ENCODE peak calls at places on chromosomes 1 and 21, in ten cellular contexts. One of them, this sample, is unnamed.
A peak's percentile ranks its signal among the peaks of the same experiment; 100 is the strongest.

GRCh38 chr1:111565079-111565478 is 54.5 kb upstream of the RAP1A start:
- DNase-seq in fibroblast of lung: peak; percentile 91
- DNase-seq in AG10803: peak; percentile 86
- DNase-seq in CD4-positive, CD25-positive, alpha-beta regulatory T cell: no peak
- DNase-seq in GM12864: no peak
- DNase-seq in ascending aorta: no peak
- DNase-seq in cardiac fibroblast: peak; percentile 98
- DNase-seq in astrocyte: peak; percentile 94
- DNase-seq in AG04450: peak; percentile 74
- DNase-seq in A549: no peak
- DNase-seq in this sample: peak; percentile 89

GRCh38 chr1:225907341-225907740 is 16.7 kb downstream of the PYCR2 start:
- DNase-seq in fibroblast of lung: no peak
- DNase-seq in AG10803: no peak
- DNase-seq in CD4-positive, CD25-positive, alpha-beta regulatory T cell: no peak
- DNase-seq in GM12864: no peak
- DNase-seq in ascending aorta: no peak
- DNase-seq in cardiac fibroblast: no peak
- DNase-seq in astrocyte: no peak
- DNase-seq in AG04450: no peak
- DNase-seq in A549: no peak
- DNase-seq in this sample: no peak

GRCh38 chr1:7558921-7559869 is 211.9 kb upstream of the VAMP3 start:
- DNase-seq in fibroblast of lung: no peak
- DNase-seq in AG10803: no peak
- DNase-seq in CD4-positive, CD25-positive, alpha-beta regulatory T cell: no peak
- DNase-seq in GM12864: no peak
- DNase-seq in ascending aorta: no peak
- DNase-seq in cardiac fibroblast: no peak
- DNase-seq in astrocyte: no peak
- DNase-seq in AG04450: no peak
- DNase-seq in A549: no peak
- DNase-seq in this sample: no peak

GRCh38 chr1:204340137-204340536 is 19.6 kb downstream of the PLEKHA6 start:
- DNase-seq in fibroblast of lung: no peak
- DNase-seq in AG10803: no peak
- DNase-seq in CD4-positive, CD25-positive, alpha-beta regulatory T cell: no peak
- DNase-seq in GM12864: no peak
- DNase-seq in ascending aorta: no peak
- DNase-seq in cardiac fibroblast: no peak
- DNase-seq in astrocyte: no peak
- DNase-seq in AG04450: no peak
- DNase-seq in A549: no peak
- DNase-seq in this sample: no peak

GRCh38 chr1:234368320-234369032 is 4.8 kb upstream of the COA6 start:
- DNase-seq in fibroblast of lung: no peak
- DNase-seq in AG10803: no peak
- DNase-seq in CD4-positive, CD25-positive, alpha-beta regulatory T cell: peak; percentile 41
- DNase-seq in GM12864: no peak
- DNase-seq in ascending aorta: no peak
- DNase-seq in cardiac fibroblast: no peak
- DNase-seq in astrocyte: no peak
- DNase-seq in AG04450: no peak
- DNase-seq in A549: no peak
- DNase-seq in this sample: no peak

GRCh38 chr1:104780470-104781078 is 1030.9 kb downstream of the AMY1C start:
- DNase-seq in fibroblast of lung: peak; percentile 30
- DNase-seq in AG10803: peak; percentile 4
- DNase-seq in CD4-positive, CD25-positive, alpha-beta regulatory T cell: peak; percentile 20
- DNase-seq in GM12864: no peak
- DNase-seq in ascending aorta: no peak
- DNase-seq in cardiac fibroblast: peak; percentile 41
- DNase-seq in astrocyte: peak; percentile 0
- DNase-seq in AG04450: no peak
- DNase-seq in A549: no peak
- DNase-seq in this sample: no peak

GRCh38 chr21:27787046-27787445 is 820.2 kb upstream of the ADAMTS5 start:
- DNase-seq in fibroblast of lung: no peak
- DNase-seq in AG10803: no peak
- DNase-seq in CD4-positive, CD25-positive, alpha-beta regulatory T cell: no peak
- DNase-seq in GM12864: no peak
- DNase-seq in ascending aorta: no peak
- DNase-seq in cardiac fibroblast: peak; percentile 70
- DNase-seq in astrocyte: no peak
- DNase-seq in AG04450: no peak
- DNase-seq in A549: no peak
- DNase-seq in this sample: no peak

GRCh38 chr1:15028117-15028516 is 125.4 kb upstream of the TMEM51 start:
- DNase-seq in fibroblast of lung: peak; percentile 28
- DNase-seq in AG10803: peak; percentile 96
- DNase-seq in CD4-positive, CD25-positive, alpha-beta regulatory T cell: no peak
- DNase-seq in GM12864: no peak
- DNase-seq in ascending aorta: peak; percentile 19
- DNase-seq in cardiac fibroblast: peak; percentile 18
- DNase-seq in astrocyte: peak; percentile 97
- DNase-seq in AG04450: peak; percentile 24
- DNase-seq in A549: no peak
- DNase-seq in this sample: no peak

GRCh38 chr1:36239941-36240637 is 15.8 kb downstream of the THRAP3 start:
- DNase-seq in fibroblast of lung: peak; percentile 86
- DNase-seq in AG10803: no peak
- DNase-seq in CD4-positive, CD25-positive, alpha-beta regulatory T cell: no peak
- DNase-seq in GM12864: no peak
- DNase-seq in ascending aorta: no peak
- DNase-seq in cardiac fibroblast: peak; percentile 67
- DNase-seq in astrocyte: no peak
- DNase-seq in AG04450: no peak
- DNase-seq in A549: no peak
- DNase-seq in this sample: no peak

GRCh38 chr1:23177438-23178380 is 9.1 kb upstream of the LUZP1 start:
- DNase-seq in fibroblast of lung: peak; percentile 70
- DNase-seq in AG10803: peak; percentile 81
- DNase-seq in CD4-positive, CD25-positive, alpha-beta regulatory T cell: peak; percentile 52
- DNase-seq in GM12864: no peak
- DNase-seq in ascending aorta: no peak
- DNase-seq in cardiac fibroblast: peak; percentile 78
- DNase-seq in astrocyte: peak; percentile 72
- DNase-seq in AG04450: no peak
- DNase-seq in A549: no peak
- DNase-seq in this sample: no peak

GRCh38 chr1:38266197-38266520 is 219.6 kb upstream of the POU3F1 start:
- DNase-seq in fibroblast of lung: no peak
- DNase-seq in AG10803: no peak
- DNase-seq in CD4-positive, CD25-positive, alpha-beta regulatory T cell: no peak
- DNase-seq in GM12864: no peak
- DNase-seq in ascending aorta: no peak
- DNase-seq in cardiac fibroblast: no peak
- DNase-seq in astrocyte: no peak
- DNase-seq in AG04450: no peak
- DNase-seq in A549: no peak
- DNase-seq in this sample: no peak

GRCh38 chr1:25895365-25895990 is 10.7 kb downstream of the STMN1 start:
- DNase-seq in fibroblast of lung: peak; percentile 94
- DNase-seq in AG10803: peak; percentile 89
- DNase-seq in CD4-positive, CD25-positive, alpha-beta regulatory T cell: peak; percentile 95
- DNase-seq in GM12864: peak; percentile 59
- DNase-seq in ascending aorta: peak; percentile 51
- DNase-seq in cardiac fibroblast: peak; percentile 95
- DNase-seq in astrocyte: peak; percentile 68
- DNase-seq in AG04450: peak; percentile 86
- DNase-seq in A549: peak; percentile 93
- DNase-seq in this sample: peak; percentile 76

GRCh38 chr1:164602142-164602429 is 43.1 kb downstream of the PBX1 start:
- DNase-seq in fibroblast of lung: no peak
- DNase-seq in AG10803: no peak
- DNase-seq in CD4-positive, CD25-positive, alpha-beta regulatory T cell: no peak
- DNase-seq in GM12864: no peak
- DNase-seq in ascending aorta: no peak
- DNase-seq in cardiac fibroblast: no peak
- DNase-seq in astrocyte: no peak
- DNase-seq in AG04450: no peak
- DNase-seq in A549: no peak
- DNase-seq in this sample: no peak

GRCh38 chr1:164605254-164606091 is 46.5 kb downstream of the PBX1 start:
- DNase-seq in fibroblast of lung: no peak
- DNase-seq in AG10803: no peak
- DNase-seq in CD4-positive, CD25-positive, alpha-beta regulatory T cell: no peak
- DNase-seq in GM12864: no peak
- DNase-seq in ascending aorta: no peak
- DNase-seq in cardiac fibroblast: no peak
- DNase-seq in astrocyte: no peak
- DNase-seq in AG04450: no peak
- DNase-seq in A549: no peak
- DNase-seq in this sample: no peak

GRCh38 chr1:164604541-164604940 is 45.6 kb downstream of the PBX1 start:
- DNase-seq in fibroblast of lung: peak; percentile 48
- DNase-seq in AG10803: peak; percentile 61
- DNase-seq in CD4-positive, CD25-positive, alpha-beta regulatory T cell: no peak
- DNase-seq in GM12864: no peak
- DNase-seq in ascending aorta: no peak
- DNase-seq in cardiac fibroblast: peak; percentile 61
- DNase-seq in astrocyte: peak; percentile 64
- DNase-seq in AG04450: no peak
- DNase-seq in A549: no peak
- DNase-seq in this sample: no peak

GRCh38 chr1:164601399-164602141 is 42.6 kb downstream of the PBX1 start:
- DNase-seq in fibroblast of lung: no peak
- DNase-seq in AG10803: no peak
- DNase-seq in CD4-positive, CD25-positive, alpha-beta regulatory T cell: no peak
- DNase-seq in GM12864: no peak
- DNase-seq in ascending aorta: no peak
- DNase-seq in cardiac fibroblast: no peak
- DNase-seq in astrocyte: no peak
- DNase-seq in AG04450: no peak
- DNase-seq in A549: no peak
- DNase-seq in this sample: no peak

DNA sequence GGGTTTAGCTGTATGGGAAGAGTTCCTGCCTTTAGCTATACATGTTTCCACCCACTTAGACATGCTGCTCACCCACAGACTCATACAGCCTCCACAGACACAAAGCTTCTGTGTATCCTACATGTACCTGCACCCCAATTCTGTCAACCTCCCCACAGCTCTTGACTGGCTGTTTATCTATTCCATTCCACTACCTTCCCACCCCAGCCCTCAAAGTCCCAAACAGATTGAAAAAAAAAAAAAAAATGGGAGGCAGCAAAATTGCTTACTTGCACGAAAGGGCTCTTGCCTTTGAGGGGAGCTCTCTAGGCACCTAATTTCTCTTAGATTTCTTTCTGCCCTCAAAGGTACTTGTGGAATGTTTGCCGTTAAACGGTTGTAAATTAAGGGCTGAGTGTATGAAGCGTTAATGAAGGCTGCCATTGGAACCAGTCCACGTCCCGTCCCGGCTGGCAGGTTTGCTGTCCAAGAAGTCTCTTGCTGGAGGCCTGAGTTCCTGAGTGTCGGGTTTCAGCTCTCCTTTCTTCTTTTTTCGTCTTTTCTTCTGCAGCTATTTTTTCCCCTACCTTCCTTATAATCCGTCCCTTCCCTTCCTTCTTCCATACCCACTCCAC is 43.6 kb downstream of the PBX1 start:
- DNase-seq in fibroblast of lung: peak; percentile 59
- DNase-seq in AG10803: peak; percentile 87
- DNase-seq in CD4-positive, CD25-positive, alpha-beta regulatory T cell: no peak
- DNase-seq in GM12864: no peak
- DNase-seq in ascending aorta: no peak
- DNase-seq in cardiac fibroblast: no peak
- DNase-seq in astrocyte: peak; percentile 81
- DNase-seq in AG04450: no peak
- DNase-seq in A549: no peak
- DNase-seq in this sample: no peak
- H3K4me3 ChIP-seq in fibroblast of lung: peak overlapping the region; percentile 3
- H3K4me3 ChIP-seq in AG10803: peak overlapping the region; percentile 20
- H3K4me3 ChIP-seq in CD4-positive, CD25-positive, alpha-beta regulatory T cell: no peak overlapping the region
- H3K4me3 ChIP-seq in GM12864: no peak overlapping the region
- H3K4me3 ChIP-seq in ascending aorta: peak overlapping the region; percentile 24
- H3K4me3 ChIP-seq in cardiac fibroblast: no peak overlapping the region
- H3K4me3 ChIP-seq in astrocyte: no peak overlapping the region
- H3K4me3 ChIP-seq in AG04450: peak overlapping the region; percentile 34
- H3K4me3 ChIP-seq in A549: no peak overlapping the region
- H3K4me3 ChIP-seq in this sample: no peak overlapping the region

GRCh38 chr1:210400043-210400840 is 71.5 kb downstream of the HHAT start:
- DNase-seq in fibroblast of lung: peak; percentile 75
- DNase-seq in AG10803: peak; percentile 73
- DNase-seq in CD4-positive, CD25-positive, alpha-beta regulatory T cell: peak; percentile 41
- DNase-seq in GM12864: peak; percentile 12
- DNase-seq in ascending aorta: no peak
- DNase-seq in cardiac fibroblast: peak; percentile 78
- DNase-seq in astrocyte: peak; percentile 65
- DNase-seq in AG04450: peak; percentile 33
- DNase-seq in A549: peak; percentile 88
- DNase-seq in this sample: no peak
- H3K4me3 ChIP-seq in fibroblast of lung: no peak overlapping the region
- H3K4me3 ChIP-seq in AG10803: no peak overlapping the region
- H3K4me3 ChIP-seq in CD4-positive, CD25-positive, alpha-beta regulatory T cell: no peak overlapping the region
- H3K4me3 ChIP-seq in GM12864: no peak overlapping the region
- H3K4me3 ChIP-seq in ascending aorta: no peak overlapping the region
- H3K4me3 ChIP-seq in cardiac fibroblast: no peak overlapping the region
- H3K4me3 ChIP-seq in astrocyte: no peak overlapping the region
- H3K4me3 ChIP-seq in AG04450: no peak overlapping the region
- H3K4me3 ChIP-seq in A549: no peak overlapping the region
- H3K4me3 ChIP-seq in this sample: no peak overlapping the region

DNA sequence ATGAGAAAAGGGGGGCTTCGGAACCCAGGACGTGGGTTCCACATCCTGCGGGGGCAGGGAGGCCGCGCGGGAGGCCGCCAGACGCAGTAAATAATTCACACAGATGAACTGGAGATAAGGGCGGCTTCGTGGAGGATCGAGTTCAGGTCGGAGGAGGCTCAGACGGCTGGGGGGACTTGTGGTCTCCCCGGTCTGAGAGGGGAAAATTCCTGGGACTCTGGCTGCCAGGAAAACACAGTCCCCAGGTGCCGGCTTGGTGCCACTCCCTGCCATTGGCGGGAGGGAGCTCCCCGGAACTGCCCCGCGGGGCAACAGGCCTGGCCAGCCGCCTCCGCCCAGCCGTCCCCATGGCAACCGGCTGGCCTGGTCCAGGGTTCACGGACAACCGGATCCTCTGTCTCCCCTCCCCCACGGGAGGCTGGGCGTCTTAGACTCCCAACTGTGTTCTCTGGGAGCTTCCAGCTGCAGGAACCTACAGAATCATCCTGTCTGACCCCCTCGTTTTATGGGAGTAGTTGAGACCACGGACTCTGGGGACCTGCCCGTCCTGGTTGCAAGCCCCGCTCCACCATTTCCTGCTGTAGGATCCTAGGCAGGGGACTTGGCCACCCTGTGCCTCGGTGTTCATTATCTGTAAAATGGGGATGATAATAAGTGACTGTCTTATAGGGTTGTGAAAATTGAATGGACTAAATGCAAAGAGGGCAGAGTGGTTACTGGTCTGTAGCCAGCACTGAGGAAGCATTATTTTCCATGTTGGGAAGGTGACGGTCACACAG is 9.6 kb downstream of the CAMK2N1 start:
- DNase-seq in fibroblast of lung: peak; percentile 54
- DNase-seq in AG10803: no peak
- DNase-seq in CD4-positive, CD25-positive, alpha-beta regulatory T cell: no peak
- DNase-seq in GM12864: no peak
- DNase-seq in ascending aorta: no peak
- DNase-seq in cardiac fibroblast: peak; percentile 18
- DNase-seq in astrocyte: no peak
- DNase-seq in AG04450: no peak
- DNase-seq in A549: peak; percentile 47
- DNase-seq in this sample: no peak
- H3K4me3 ChIP-seq in fibroblast of lung: no peak overlapping the region
- H3K4me3 ChIP-seq in AG10803: no peak overlapping the region
- H3K4me3 ChIP-seq in CD4-positive, CD25-positive, alpha-beta regulatory T cell: no peak overlapping the region
- H3K4me3 ChIP-seq in GM12864: no peak overlapping the region
- H3K4me3 ChIP-seq in ascending aorta: no peak overlapping the region
- H3K4me3 ChIP-seq in cardiac fibroblast: no peak overlapping the region
- H3K4me3 ChIP-seq in astrocyte: no peak overlapping the region
- H3K4me3 ChIP-seq in AG04450: no peak overlapping the region
- H3K4me3 ChIP-seq in A549: peak overlapping the region; percentile 38
- H3K4me3 ChIP-seq in this sample: no peak overlapping the region

GRCh38 chr1:84442256-84442655 is 36.8 kb upstream of the RPF1 start:
- DNase-seq in fibroblast of lung: peak; percentile 94
- DNase-seq in AG10803: peak; percentile 94
- DNase-seq in CD4-positive, CD25-positive, alpha-beta regulatory T cell: peak; percentile 92
- DNase-seq in GM12864: peak; percentile 70
- DNase-seq in ascending aorta: no peak
- DNase-seq in cardiac fibroblast: peak; percentile 95
- DNase-seq in astrocyte: peak; percentile 90
- DNase-seq in AG04450: peak; percentile 78
- DNase-seq in A549: peak; percentile 16
- DNase-seq in this sample: peak; percentile 78
- H3K4me3 ChIP-seq in fibroblast of lung: no peak overlapping the region
- H3K4me3 ChIP-seq in AG10803: no peak overlapping the region
- H3K4me3 ChIP-seq in CD4-positive, CD25-positive, alpha-beta regulatory T cell: peak overlapping the region; percentile 75
- H3K4me3 ChIP-seq in GM12864: no peak overlapping the region
- H3K4me3 ChIP-seq in ascending aorta: no peak overlapping the region
- H3K4me3 ChIP-seq in cardiac fibroblast: no peak overlapping the region
- H3K4me3 ChIP-seq in astrocyte: no peak overlapping the region
- H3K4me3 ChIP-seq in AG04450: no peak overlapping the region
- H3K4me3 ChIP-seq in A549: no peak overlapping the region
- H3K4me3 ChIP-seq in this sample: no peak overlapping the region

This sample was measured in skeletal muscle cell.